ENCODE peak calls at places on chromosomes 3 and 15, in ten cellular contexts. One of them, this sample, is unnamed.

GRCh38 chr15:46309914-46310313 is 675.1 kb downstream of the SQOR start:
- DNase-seq in SW480: no peak
- DNase-seq in naive B cell: no peak
- DNase-seq in NCI-H446: no peak
- DNase-seq in neural crest cell: no peak
- DNase-seq in cardiac muscle cell: peak; percentile 31
- DNase-seq in WTC11: peak; percentile 17
- DNase-seq in NCI-H748 treated with DMSO at 0.1 percent for 48 hours: no peak
- DNase-seq in lung: no peak
- DNase-seq in spleen: no peak
- DNase-seq in this sample: no peak

GRCh38 chr3:141840737-141841544 is 35.5 kb upstream of the ATP1B3 start:
- DNase-seq in SW480: peak; percentile 38
- DNase-seq in naive B cell: no peak
- DNase-seq in NCI-H446: no peak
- DNase-seq in neural crest cell: no peak
- DNase-seq in cardiac muscle cell: no peak
- DNase-seq in WTC11: no peak
- DNase-seq in NCI-H748 treated with DMSO at 0.1 percent for 48 hours: no peak
- DNase-seq in lung: no peak
- DNase-seq in spleen: no peak
- DNase-seq in this sample: no peak

GRCh38 chr3:156150434-156151066 is 30.2 kb downstream of the KCNAB1 start:
- DNase-seq in SW480: peak; percentile 70
- DNase-seq in naive B cell: peak; percentile 32
- DNase-seq in NCI-H446: peak; percentile 49
- DNase-seq in neural crest cell: peak; percentile 34
- DNase-seq in cardiac muscle cell: peak; percentile 76
- DNase-seq in WTC11: peak; percentile 45
- DNase-seq in NCI-H748 treated with DMSO at 0.1 percent for 48 hours: peak; percentile 18
- DNase-seq in lung: no peak
- DNase-seq in spleen: no peak
- DNase-seq in this sample: peak; percentile 58

GRCh38 chr15:89406756-89407650 is 72.4 kb upstream of the POLG start:
- DNase-seq in SW480: no peak
- DNase-seq in naive B cell: no peak
- DNase-seq in NCI-H446: no peak
- DNase-seq in neural crest cell: no peak
- DNase-seq in cardiac muscle cell: no peak
- DNase-seq in WTC11: peak; percentile 70
- DNase-seq in NCI-H748 treated with DMSO at 0.1 percent for 48 hours: no peak
- DNase-seq in lung: no peak
- DNase-seq in spleen: no peak
- DNase-seq in this sample: no peak

GRCh38 chr3:127678315-127678599 is 5.5 kb downstream of the ABTB1 start:
- DNase-seq in SW480: no peak
- DNase-seq in naive B cell: no peak
- DNase-seq in NCI-H446: no peak
- DNase-seq in neural crest cell: no peak
- DNase-seq in cardiac muscle cell: no peak
- DNase-seq in WTC11: peak; percentile 3
- DNase-seq in NCI-H748 treated with DMSO at 0.1 percent for 48 hours: no peak
- DNase-seq in lung: no peak
- DNase-seq in spleen: no peak
- DNase-seq in this sample: no peak

GRCh38 chr15:101207867-101208288 is 44.0 kb downstream of the CHSY1 start:
- DNase-seq in SW480: no peak
- DNase-seq in naive B cell: no peak
- DNase-seq in NCI-H446: no peak
- DNase-seq in neural crest cell: no peak
- DNase-seq in cardiac muscle cell: no peak
- DNase-seq in WTC11: no peak
- DNase-seq in NCI-H748 treated with DMSO at 0.1 percent for 48 hours: no peak
- DNase-seq in lung: no peak
- DNase-seq in spleen: peak; percentile 81
- DNase-seq in this sample: no peak

GRCh38 chr3:52529376-52530333 is 4.0 kb downstream of the NT5DC2 start:
- DNase-seq in SW480: no peak
- DNase-seq in naive B cell: no peak
- DNase-seq in NCI-H446: no peak
- DNase-seq in neural crest cell: no peak
- DNase-seq in cardiac muscle cell: no peak
- DNase-seq in WTC11: no peak
- DNase-seq in NCI-H748 treated with DMSO at 0.1 percent for 48 hours: no peak
- DNase-seq in lung: no peak
- DNase-seq in spleen: no peak
- DNase-seq in this sample: no peak

GRCh38 chr3:179495483-179495882 is 44.2 kb upstream of the GNB4 start:
- DNase-seq in SW480: no peak
- DNase-seq in naive B cell: no peak
- DNase-seq in NCI-H446: no peak
- DNase-seq in neural crest cell: no peak
- DNase-seq in cardiac muscle cell: no peak
- DNase-seq in WTC11: no peak
- DNase-seq in NCI-H748 treated with DMSO at 0.1 percent for 48 hours: no peak
- DNase-seq in lung: no peak
- DNase-seq in spleen: no peak
- DNase-seq in this sample: no peak

GRCh38 chr15:43056696-43057095 is 49.1 kb downstream of the UBR1 start:
- DNase-seq in SW480: no peak
- DNase-seq in naive B cell: no peak
- DNase-seq in NCI-H446: no peak
- DNase-seq in neural crest cell: no peak
- DNase-seq in cardiac muscle cell: no peak
- DNase-seq in WTC11: no peak
- DNase-seq in NCI-H748 treated with DMSO at 0.1 percent for 48 hours: no peak
- DNase-seq in lung: no peak
- DNase-seq in spleen: no peak
- DNase-seq in this sample: no peak

GRCh38 chr3:126474498-126475410 is 937 bp downstream of the ZXDC start:
- DNase-seq in SW480: peak; percentile 62
- DNase-seq in naive B cell: peak; percentile 35
- DNase-seq in NCI-H446: no peak
- DNase-seq in neural crest cell: peak; percentile 25
- DNase-seq in cardiac muscle cell: peak; percentile 64
- DNase-seq in WTC11: peak; percentile 42
- DNase-seq in NCI-H748 treated with DMSO at 0.1 percent for 48 hours: no peak
- DNase-seq in lung: peak; percentile 56
- DNase-seq in spleen: peak; percentile 93
- DNase-seq in this sample: peak; percentile 23

GRCh38 chr15:81516461-81516860 is 142.4 kb upstream of the TMC3 start:
- DNase-seq in SW480: no peak
- DNase-seq in naive B cell: no peak
- DNase-seq in NCI-H446: no peak
- DNase-seq in neural crest cell: no peak
- DNase-seq in cardiac muscle cell: no peak
- DNase-seq in WTC11: no peak
- DNase-seq in NCI-H748 treated with DMSO at 0.1 percent for 48 hours: no peak
- DNase-seq in lung: no peak
- DNase-seq in spleen: no peak
- DNase-seq in this sample: no peak

GRCh38 chr15:63156708-63157065 is 590 bp downstream of the RPS27L start:
- DNase-seq in SW480: peak; percentile 53
- DNase-seq in naive B cell: no peak
- DNase-seq in NCI-H446: no peak
- DNase-seq in neural crest cell: peak; percentile 11
- DNase-seq in cardiac muscle cell: peak; percentile 45
- DNase-seq in WTC11: no peak
- DNase-seq in NCI-H748 treated with DMSO at 0.1 percent for 48 hours: no peak
- DNase-seq in lung: no peak
- DNase-seq in spleen: no peak
- DNase-seq in this sample: peak; percentile 32